ENCODE peak calls at places on chromosome 4, in nine cellular contexts. B is stomach, A is psoas muscle, T is thyroid gland, N is neural progenitor cell, O is endodermal cell, S is upper lobe of right lung, F is dorsolateral prefrontal cortex, E is heart left ventricle. C is an unnamed sample.

GRCh38 chr4:8050555-8051206 is 107.9 kb downstream of the ABLIM2 start:
- DNase-seq in B (peak; percentile 71), A (peak; percentile 81), T (peak; percentile 93), N (no peak), O (peak; percentile 92), S (peak; percentile 87), F (peak; percentile 81), E (peak; percentile 85), C (peak; percentile 86)

GRCh38 chr4:41129936-41130440 is 84.4 kb downstream of the APBB2 start:
- DNase-seq in B (no peak), A (no peak), T (no peak), N (no peak), O (no peak), S (no peak), F (no peak), E (no peak), C (no peak)

GRCh38 chr4:2142630-2143427 is 83.7 kb downstream of the NAT8L start:
- DNase-seq in B (no peak), A (no peak), T (no peak), N (no peak), O (no peak), S (no peak), F (no peak), E (no peak), C (no peak)

GRCh38 chr4:33709247-33709646 is 2535.1 kb downstream of the ARAP2 start:
- DNase-seq in B (no peak), A (no peak), T (no peak), N (no peak), O (no peak), S (no peak), F (no peak), E (no peak), C (no peak)

GRCh38 chr4:174256277-174256713 is 27.2 kb downstream of the FBXO8 start:
- DNase-seq in B (no peak), A (no peak), T (no peak), N (no peak), O (no peak), S (no peak), F (no peak), E (no peak), C (no peak)

GRCh38 chr4:55125763-55126541 is 557 bp upstream of the KDR start:
- DNase-seq in B (no peak), A (peak; percentile 18), T (peak; percentile 79), N (peak; percentile 56), O (peak; percentile 69), S (no peak), F (no peak), E (no peak), C (peak; percentile 28)

GRCh38 chr4:8689741-8690140 is 97.2 kb downstream of the CPZ start:
- DNase-seq in B (no peak), A (no peak), T (no peak), N (no peak), O (peak; percentile 37), S (peak; percentile 55), F (no peak), E (no peak), C (peak; percentile 0)

GRCh38 chr4:3529363-3529762 is 2.9 kb downstream of the LRPAP1 start:
- DNase-seq in B (no peak), A (peak; percentile 51), T (no peak), N (no peak), O (peak; percentile 36), S (peak; percentile 78), F (no peak), E (no peak), C (no peak)

GRCh38 chr4:69517674-69518073 is 22.0 kb upstream of the UGT2B4 start:
- DNase-seq in B (no peak), A (no peak), T (no peak), N (no peak), O (no peak), S (no peak), F (no peak), E (no peak), C (no peak)

GRCh38 chr4:794911-795725 is 30.8 kb downstream of the CPLX1 start:
- DNase-seq in B (no peak), A (no peak), T (no peak), N (peak; percentile 55), O (peak; percentile 66), S (no peak), F (peak; percentile 61), E (no peak), C (no peak)

GRCh38 chr4:173556398-173557131 is 26.5 kb upstream of the HAND2 start:
- DNase-seq in B (no peak), A (no peak), T (no peak), N (no peak), O (peak; percentile 50), S (no peak), F (no peak), E (no peak), C (no peak)

GRCh38 chr4:84573738-84574720 is 8.9 kb upstream of the CDS1 start:
- DNase-seq in B (no peak), A (no peak), T (no peak), N (no peak), O (no peak), S (no peak), F (no peak), E (no peak), C (no peak)

GRCh38 chr4:113212613-113213012 is 163.2 kb downstream of the ANK2 start:
- DNase-seq in B (no peak), A (no peak), T (peak; percentile 12), N (peak; percentile 45), O (no peak), S (no peak), F (no peak), E (no peak), C (no peak)

GRCh38 chr4:46994007-46994405 is 625 bp upstream of the GABRA4 start:
- DNase-seq in B (no peak), A (no peak), T (no peak), N (peak; percentile 21), O (no peak), S (no peak), F (no peak), E (peak; percentile 23), C (no peak)

GRCh38 chr4:54014761-54015160 is 49.6 kb downstream of the CHIC2 start:
- DNase-seq in B (no peak), A (no peak), T (no peak), N (no peak), O (no peak), S (no peak), F (no peak), E (no peak), C (no peak)

GRCh38 chr4:1367936-1368289 is 20.9 kb downstream of the UVSSA start:
- DNase-seq in B (no peak), A (no peak), T (no peak), N (no peak), O (no peak), S (no peak), F (no peak), E (no peak), C (no peak)

GRCh38 chr4:154065368-154065767 is 276.5 kb upstream of the SFRP2 start:
- DNase-seq in B (no peak), A (no peak), T (no peak), N (no peak), O (no peak), S (no peak), F (no peak), E (no peak), C (no peak)

GRCh38 chr4:176845636-176846035 is 52.9 kb upstream of the VEGFC start:
- DNase-seq in B (no peak), A (no peak), T (no peak), N (no peak), O (no peak), S (no peak), F (no peak), E (no peak), C (no peak)
- H3K4me3 ChIP-seq in B (no peak overlapping the region), A (no peak overlapping the region), T (no peak overlapping the region), N (no peak overlapping the region), O (no peak overlapping the region), S (no peak overlapping the region), F (no peak overlapping the region), E (no peak overlapping the region), C (no peak overlapping the region)

DNA sequence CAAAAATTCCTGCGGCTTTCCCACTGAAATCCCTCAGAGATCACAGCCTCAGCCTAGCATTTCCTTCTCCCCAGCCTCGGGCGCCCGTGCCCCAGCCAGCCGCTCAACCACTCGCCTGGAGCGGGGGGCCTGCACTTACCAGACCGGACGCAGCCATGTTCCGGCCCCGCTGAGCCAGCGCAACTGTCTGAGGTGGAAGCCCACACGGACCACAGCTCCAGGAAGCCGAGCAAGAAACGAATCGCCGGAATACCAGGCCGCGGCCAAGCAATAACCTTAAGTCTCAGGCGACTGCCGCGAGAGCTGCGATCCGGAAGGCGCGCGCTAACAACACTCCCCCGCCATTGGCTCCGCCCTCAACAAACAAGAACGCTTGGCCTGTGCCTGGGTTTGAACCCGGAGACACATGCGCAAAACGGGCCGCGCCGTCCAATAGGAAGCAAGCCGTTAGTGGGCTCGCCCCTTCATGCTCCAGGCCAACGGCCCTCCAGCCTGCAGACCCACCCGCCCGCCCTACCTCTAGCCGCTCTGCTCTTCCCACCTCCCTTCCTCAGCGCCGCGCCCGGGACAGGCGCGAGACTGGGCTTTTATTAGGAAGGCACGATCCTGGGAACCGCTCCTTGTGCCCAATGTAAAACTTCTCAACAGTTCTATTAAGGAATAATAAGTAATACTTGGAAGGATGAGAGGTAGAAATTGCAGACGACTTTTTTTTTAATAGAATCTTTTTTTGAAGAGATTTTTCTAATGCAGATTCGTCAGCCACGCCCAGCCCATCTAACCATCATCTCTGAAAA is at the start of gene CENPC:
- DNase-seq in B (peak; percentile 96), A (peak; percentile 97), T (peak; percentile 98), N (peak; percentile 98), O (peak; percentile 99), S (peak; percentile 98), F (peak; percentile 96), E (peak; percentile 97), C (peak; percentile 93)
- H3K27ac ChIP-seq in B (peak within 1 kb of the TSS; percentile 95), A (peak within 1 kb of the TSS; percentile 92), T (peak within 1 kb of the TSS; percentile 92), N (peak within 1 kb of the TSS; percentile 87), O (peak within 1 kb of the TSS; percentile 89), S (peak within 1 kb of the TSS; percentile 95), F (peak within 1 kb of the TSS; percentile 91), E (peak within 1 kb of the TSS; percentile 84), C (peak within 1 kb of the TSS; percentile 85)

DNA sequence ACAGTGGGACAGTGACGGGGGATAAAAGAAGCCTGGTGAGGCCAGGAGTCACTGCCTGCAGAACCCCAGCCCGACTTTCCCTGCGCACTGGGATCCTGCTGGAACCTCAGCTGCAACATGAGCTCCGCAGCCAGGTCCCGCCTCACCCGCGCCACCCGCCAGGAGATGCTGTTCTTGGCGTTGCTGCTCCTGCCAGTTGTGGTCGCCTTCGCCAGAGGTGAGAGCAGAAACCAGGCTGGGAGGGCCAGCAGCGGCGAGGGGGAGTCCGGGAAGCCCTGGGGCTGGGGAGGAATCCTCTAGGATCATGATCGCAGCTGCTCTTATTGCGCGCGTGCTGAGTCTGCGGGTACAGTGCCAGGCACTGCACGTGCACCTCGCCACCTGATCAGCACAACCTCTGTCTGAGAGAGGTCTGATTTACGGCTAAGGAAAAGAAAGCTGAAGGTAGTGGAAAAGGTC is at the start of gene PF4V1:
- DNase-seq in B (peak; percentile 50), A (peak; percentile 28), T (no peak), N (peak; percentile 51), O (peak; percentile 93), S (peak; percentile 70), F (no peak), E (no peak), C (no peak)
- TF ChIP-seq CTCF in B (no peak), A (no peak), T (no peak), N (no peak), O (peak; percentile 69), S (peak; percentile 15), F (no peak), E (no peak), C (no peak)

DNA sequence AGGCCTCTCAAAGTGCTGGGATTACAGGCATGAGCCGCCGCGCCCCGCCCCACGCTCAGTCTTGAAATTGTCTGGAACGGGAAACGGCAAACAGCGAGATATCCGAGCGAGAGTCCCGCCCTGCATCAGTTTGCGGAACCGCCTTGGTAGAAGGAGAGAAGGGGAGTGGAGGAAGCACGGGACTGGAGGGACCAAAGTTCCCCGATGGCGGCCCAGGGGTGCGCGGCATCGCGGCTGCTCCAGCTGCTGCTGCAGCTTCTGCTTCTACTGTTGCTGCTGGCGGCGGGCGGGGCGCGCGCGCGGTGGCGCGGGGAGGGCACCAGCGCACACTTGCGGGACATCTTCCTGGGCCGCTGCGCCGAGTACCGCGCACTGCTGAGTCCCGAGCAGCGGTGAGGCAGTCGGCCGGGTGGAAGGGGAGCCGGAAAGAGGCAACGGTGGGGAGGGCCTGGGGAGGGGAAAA is at the start of gene BST1:
- DNase-seq in B (peak; percentile 64), A (peak; percentile 67), T (peak; percentile 51), N (peak; percentile 28), O (peak; percentile 76), S (peak; percentile 87), F (peak; percentile 61), E (peak; percentile 60), C (peak; percentile 34)
- H3K4me3 ChIP-seq in B (peak within 1 kb of the TSS; percentile 57), A (peak within 1 kb of the TSS; percentile 63), T (peak within 1 kb of the TSS; percentile 34), N (peak within 1 kb of the TSS; percentile 28), O (no peak within 1 kb of the TSS), S (peak within 1 kb of the TSS; percentile 50), F (peak within 1 kb of the TSS; percentile 66), E (peak within 1 kb of the TSS; percentile 69), C (peak within 1 kb of the TSS; percentile 48)